ENCODE peak calls at places on chromosomes 1 and 21, in nine cellular contexts. C is A549; L is NCI-H1436; E is stimulated activated CD4-positive, alpha-beta T cell treated with anti-CD3 and anti-CD28 coated beads, Interleukin-1b, Interleukin-23, amount 100 ng/mL, for 1 hour; Q is AG08396; F is HuH-7.5; D is foreskin fibroblast; A is central memory CD8-positive, alpha-beta T cell; G is amygdala. P is an unnamed sample.

GRCh38 chr1:156160744-156161181 is 7.4 kb downstream of the SEMA4A start:
- DNase-seq in C (no peak), L (no peak), E (peak; percentile 19), Q (peak; percentile 87), F (no peak), D (peak; percentile 84), A (no peak), G (peak; percentile 71), P (no peak)

GRCh38 chr1:26814377-26814776 is 12.1 kb upstream of the ZDHHC18 start:
- DNase-seq in C (no peak), L (no peak), E (no peak), Q (no peak), F (no peak), D (no peak), A (no peak), G (no peak), P (no peak)

GRCh38 chr1:9996624-9997582 is at the start of gene RBP7:
- DNase-seq in C (peak; percentile 4), L (no peak), E (no peak), Q (peak; percentile 32), F (peak; percentile 49), D (peak; percentile 21), A (no peak), G (no peak), P (no peak)

GRCh38 chr1:111419037-111419436 is 8.5 kb downstream of the OVGP1 start:
- DNase-seq in C (no peak), L (no peak), E (no peak), Q (no peak), F (no peak), D (no peak), A (no peak), G (no peak), P (no peak)

GRCh38 chr1:41217441-41217840 is 24.7 kb downstream of the SCMH1 start:
- DNase-seq in C (no peak), L (no peak), E (no peak), Q (no peak), F (no peak), D (no peak), A (no peak), G (no peak), P (no peak)

GRCh38 chr1:228093050-228093906 is 9.8 kb downstream of the C1orf35 start:
- DNase-seq in C (no peak), L (no peak), E (no peak), Q (no peak), F (no peak), D (no peak), A (no peak), G (no peak), P (no peak)

GRCh38 chr21:42507418-42507817 is 6.2 kb upstream of the SLC37A1 start:
- DNase-seq in C (no peak), L (no peak), E (no peak), Q (no peak), F (no peak), D (no peak), A (no peak), G (no peak), P (no peak)

GRCh38 chr1:210499956-210500355 is 171.3 kb downstream of the HHAT start:
- DNase-seq in C (no peak), L (no peak), E (no peak), Q (no peak), F (no peak), D (no peak), A (no peak), G (no peak), P (no peak)

GRCh38 chr1:53644496-53644895 is 94.5 kb downstream of the GLIS1 start:
- DNase-seq in C (no peak), L (no peak), E (no peak), Q (no peak), F (no peak), D (no peak), A (no peak), G (no peak), P (no peak)

GRCh38 chr1:10726355-10726754 is 70.1 kb downstream of the CASZ1 start:
- DNase-seq in C (no peak), L (no peak), E (no peak), Q (no peak), F (no peak), D (no peak), A (no peak), G (peak; percentile 7), P (no peak)

GRCh38 chr1:165823552-165824268 is 3.7 kb upstream of the UCK2 start:
- DNase-seq in C (no peak), L (no peak), E (no peak), Q (no peak), F (no peak), D (no peak), A (no peak), G (no peak), P (no peak)

GRCh38 chr1:194280463-194280862 is 1094.0 kb upstream of the B3GALT2 start:
- DNase-seq in C (no peak), L (no peak), E (no peak), Q (no peak), F (no peak), D (no peak), A (no peak), G (no peak), P (no peak)

GRCh38 chr1:234530641-234531040 is 51.7 kb upstream of the TARBP1 start:
- DNase-seq in C (no peak), L (no peak), E (no peak), Q (no peak), F (no peak), D (no peak), A (no peak), G (no peak), P (no peak)

GRCh38 chr21:44871576-44872265 is 1.8 kb downstream of the PTTG1IP start:
- DNase-seq in C (peak; percentile 39), L (no peak), E (no peak), Q (peak; percentile 82), F (peak; percentile 64), D (peak; percentile 90), A (no peak), G (peak; percentile 67), P (no peak)

GRCh38 chr1:81827942-81828341 is 27.2 kb downstream of the ADGRL2 start:
- DNase-seq in C (no peak), L (no peak), E (no peak), Q (no peak), F (no peak), D (no peak), A (no peak), G (no peak), P (no peak)

GRCh38 chr1:56948403-56949023 is 17.3 kb downstream of the C8B start:
- DNase-seq in C (no peak), L (no peak), E (no peak), Q (peak; percentile 26), F (no peak), D (peak; percentile 52), A (no peak), G (no peak), P (no peak)

GRCh38 chr1:191760016-191760415 is 398.2 kb upstream of the RGS18 start:
- DNase-seq in C (no peak), L (no peak), E (no peak), Q (no peak), F (no peak), D (no peak), A (no peak), G (no peak), P (no peak)

GRCh38 chr1:201511925-201512539 is 5.1 kb upstream of the CSRP1 start:
- DNase-seq in C (no peak), L (no peak), E (no peak), Q (no peak), F (no peak), D (no peak), A (no peak), G (peak; percentile 75), P (no peak)

GRCh38 chr1:206719169-206719839 is 34.6 kb downstream of the MAPKAPK2 start:
- DNase-seq in C (no peak), L (no peak), E (no peak), Q (no peak), F (no peak), D (no peak), A (no peak), G (no peak), P (no peak)

GRCh38 chr1:29029652-29030051 is 94.1 kb downstream of the TMEM200B start:
- DNase-seq in C (no peak), L (no peak), E (no peak), Q (no peak), F (no peak), D (no peak), A (no peak), G (no peak), P (no peak)

GRCh38 chr1:151968058-151968457 is 25.6 kb downstream of the S100A10 start:
- DNase-seq in C (peak; percentile 74), L (peak; percentile 47), E (no peak), Q (peak; percentile 41), F (peak; percentile 43), D (peak; percentile 67), A (peak; percentile 53), G (no peak), P (no peak)

GRCh38 chr1:116565222-116565621 is 5.6 kb downstream of the CD58 start:
- DNase-seq in C (no peak), L (no peak), E (no peak), Q (no peak), F (no peak), D (no peak), A (no peak), G (no peak), P (no peak)

GRCh38 chr1:94154989-94155388 is 34.0 kb upstream of the ABCA4 start:
- DNase-seq in C (no peak), L (no peak), E (no peak), Q (no peak), F (no peak), D (peak; percentile 26), A (no peak), G (no peak), P (no peak)

GRCh38 chr1:159076753-159077656 is at the start of gene AIM2:
- DNase-seq in C (no peak), L (no peak), E (peak; percentile 79), Q (no peak), F (no peak), D (peak; percentile 72), A (peak; percentile 82), G (no peak), P (peak; percentile 51)

GRCh38 chr1:118101445-118101844 is 83.6 kb downstream of the SPAG17 start:
- DNase-seq in C (no peak), L (no peak), E (no peak), Q (no peak), F (no peak), D (no peak), A (no peak), G (no peak), P (no peak)

GRCh38 chr1:200965111-200965510 is 58.4 kb downstream of the KIF21B start:
- DNase-seq in C (no peak), L (no peak), E (no peak), Q (no peak), F (no peak), D (no peak), A (no peak), G (no peak), P (no peak)

GRCh38 chr1:204744102-204744501 is 58.6 kb upstream of the LRRN2 start:
- DNase-seq in C (no peak), L (no peak), E (no peak), Q (no peak), F (no peak), D (no peak), A (no peak), G (no peak), P (no peak)

GRCh38 chr1:88799433-88799832 is 91.9 kb downstream of the GTF2B start:
- DNase-seq in C (no peak), L (no peak), E (no peak), Q (no peak), F (no peak), D (no peak), A (no peak), G (no peak), P (no peak)

GRCh38 chr1:91768786-91769697 is 116.9 kb downstream of the TGFBR3 start:
- DNase-seq in C (no peak), L (no peak), E (no peak), Q (no peak), F (no peak), D (peak; percentile 78), A (no peak), G (no peak), P (no peak)

GRCh38 chr1:236808564-236809130 is 13.6 kb downstream of the MTR start:
- DNase-seq in C (no peak), L (no peak), E (no peak), Q (no peak), F (no peak), D (peak; percentile 25), A (no peak), G (no peak), P (no peak)

GRCh38 chr1:220144051-220144450 is 50.1 kb downstream of the IARS2 start:
- DNase-seq in C (no peak), L (no peak), E (no peak), Q (no peak), F (no peak), D (no peak), A (no peak), G (no peak), P (no peak)

P was measured in activated T-helper 1 cell treated with anti-CD3 and anti-CD28 coated beads, Interleukin-2, amount 50 U/mL, for 16 hours.